ENCODE peak calls at places on chromosomes 13 and 19, in eight cellular contexts. X is cardiac fibroblast, H is cardiac muscle cell, Q is psoas muscle, T is mammary epithelial cell, O is AG04450, I is lower leg skin, J is tibial nerve. Z is an unnamed sample.

GRCh38 chr13:112775791-112776279 is 86.0 kb downstream of the ATP11A start:
- DNase-seq in X (no peak), O (no peak), H (no peak), T (no peak), I (no peak), J (no peak), Q (no peak), Z (no peak)

GRCh38 chr13:89763011-89763410 is 1584.5 kb upstream of the MIR17HG start:
- DNase-seq in Q (no peak), J (no peak), H (no peak), X (no peak), I (no peak), O (no peak), T (peak), Z (no peak)

GRCh38 chr19:1467512-1468273 is 11.3 kb downstream of the C19orf25 start:
- DNase-seq in O (no peak), Q (peak), J (no peak), I (no peak), H (no peak), T (no peak), X (no peak), Z (no peak)

GRCh38 chr19:22622020-22622419 is 12.1 kb upstream of the ZNF492 start:
- DNase-seq in X (no peak), T (no peak), I (no peak), Q (no peak), O (no peak), J (no peak), H (no peak), Z (no peak)

GRCh38 chr13:95950103-95950502 is 103.1 kb downstream of the UGGT2 start:
- DNase-seq in T (no peak), H (no peak), I (no peak), Q (no peak), X (no peak), O (no peak), J (no peak), Z (no peak)

GRCh38 chr13:109707044-109707794 is 79.2 kb downstream of the IRS2 start:
- DNase-seq in I (no peak), O (no peak), J (no peak), Q (no peak), H (no peak), T (no peak), X (no peak), Z (no peak)

GRCh38 chr19:42176990-42177685 is 40.3 kb downstream of the DEDD2 start:
- DNase-seq in Q (peak), J (peak), T (peak), X (peak), I (no peak), H (peak), O (peak), Z (peak)

GRCh38 chr13:113632706-113633484 is 25.1 kb downstream of the ATP4B start:
- DNase-seq in Q (peak), X (no peak), O (no peak), I (no peak), J (no peak), H (no peak), T (no peak), Z (no peak)

GRCh38 chr13:110625771-110626321 is 10.5 kb downstream of the NAXD start:
- DNase-seq in H (no peak), X (no peak), I (no peak), Q (no peak), J (no peak), T (no peak), O (no peak), Z (no peak)

GRCh38 chr13:98773053-98773452 is 20.6 kb upstream of the SLC15A1 start:
- DNase-seq in T (no peak), J (no peak), X (no peak), H (no peak), I (no peak), O (no peak), Q (no peak), Z (no peak)

GRCh38 chr19:13163609-13164364 is 13.6 kb downstream of the IER2 start:
- DNase-seq in H (peak), I (peak), X (peak), T (peak), O (peak), J (peak), Q (peak), Z (peak)

GRCh38 chr13:100597253-100597652 is 8.7 kb upstream of the GGACT start:
- DNase-seq in O (no peak), X (no peak), H (no peak), I (no peak), T (no peak), Q (no peak), J (no peak), Z (no peak)

GRCh38 chr19:7636691-7637373 is at the start of gene STXBP2:
- DNase-seq in X (peak), J (peak), I (peak), H (peak), T (peak), Q (peak), O (no peak), Z (no peak)

GRCh38 chr19:10230155-10230903 is 802 bp downstream of the S1PR2 start:
- DNase-seq in X (peak), O (no peak), Q (peak), T (no peak), H (peak), J (peak), I (peak), Z (peak)

GRCh38 chr13:26831336-26831908 is 70.8 kb upstream of the GPR12 start:
- DNase-seq in J (no peak), T (no peak), Q (no peak), X (no peak), I (no peak), H (no peak), O (no peak), Z (no peak)

GRCh38 chr19:30237146-30237545 is 135.0 kb upstream of the ZNF536 start:
- DNase-seq in T (no peak), J (no peak), H (no peak), I (no peak), Q (no peak), O (no peak), X (no peak), Z (no peak)

GRCh38 chr19:30233375-30233774 is 138.8 kb upstream of the ZNF536 start:
- DNase-seq in I (no peak), T (no peak), X (no peak), J (no peak), H (no peak), O (no peak), Q (no peak), Z (no peak)

GRCh38 chr19:30236587-30236986 is 135.6 kb upstream of the ZNF536 start:
- DNase-seq in T (no peak), O (no peak), H (no peak), J (no peak), X (no peak), I (no peak), Q (no peak), Z (no peak)

GRCh38 chr19:30231408-30232318 is 140.5 kb upstream of the ZNF536 start:
- DNase-seq in H (no peak), J (no peak), T (no peak), I (no peak), Q (no peak), X (no peak), O (no peak), Z (no peak)

GRCh38 chr19:30236006-30236405 is 136.2 kb upstream of the ZNF536 start:
- DNase-seq in H (no peak), J (no peak), Q (no peak), I (no peak), O (no peak), T (no peak), X (no peak), Z (no peak)
- H3K4me3 ChIP-seq in H (no peak), J (peak), Q (no peak), I (no peak), O (no peak), T (no peak), X (no peak), Z (no peak)

GRCh38 chr19:41166888-41167804 is 25.9 kb upstream of the CYP2S1 start:
- DNase-seq in I (no peak), Q (no peak), T (no peak), O (no peak), J (no peak), X (no peak), H (no peak), Z (no peak)

GRCh38 chr19:41159861-41160260 is 33.2 kb upstream of the CYP2S1 start:
- DNase-seq in J (no peak), H (peak), O (no peak), X (no peak), T (no peak), Q (no peak), I (no peak), Z (peak)

GRCh38 chr19:41156207-41156606 is 36.8 kb upstream of the CYP2S1 start:
- DNase-seq in J (no peak), I (no peak), T (no peak), Q (no peak), O (no peak), X (no peak), H (no peak), Z (peak)

DNA sequence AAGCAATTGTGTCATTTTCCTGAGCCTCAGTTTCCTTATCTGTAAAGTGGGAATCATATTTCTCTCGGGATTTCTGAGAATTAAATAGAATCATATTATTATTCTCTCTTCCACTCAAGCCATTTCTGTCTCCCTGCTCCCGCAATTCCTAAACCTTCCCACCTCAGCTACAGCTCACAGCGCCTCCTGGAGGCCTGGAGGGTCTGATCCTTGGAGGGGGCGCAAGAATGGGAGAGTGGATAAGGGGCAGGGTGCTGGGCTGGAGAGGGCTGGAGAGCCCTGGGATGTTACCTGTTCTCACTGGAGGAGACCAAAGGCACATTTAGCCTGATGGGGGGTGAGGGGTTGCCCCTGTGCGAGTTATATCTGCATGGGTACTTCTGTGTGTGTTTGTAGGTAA is 31.1 kb upstream of the CYP2S1 start:
- DNase-seq in H (no peak), O (no peak), Q (no peak), T (no peak), J (no peak), X (no peak), I (no peak), Z (no peak)
- TF ChIP-seq CTCF in H (peak), O (no peak), Q (no peak), T (no peak), J (no peak), X (no peak), I (no peak), Z (no peak)

GRCh38 chr19:11539495-11540365 is 1.1 kb downstream of the CNN1 start:
- DNase-seq in I (no peak), T (no peak), Q (no peak), X (no peak), H (peak), J (no peak), O (no peak), Z (no peak)
- H3K4me3 ChIP-seq in I (no peak), T (no peak), Q (peak), X (peak), H (peak), J (no peak), O (peak), Z (no peak)

DNA sequence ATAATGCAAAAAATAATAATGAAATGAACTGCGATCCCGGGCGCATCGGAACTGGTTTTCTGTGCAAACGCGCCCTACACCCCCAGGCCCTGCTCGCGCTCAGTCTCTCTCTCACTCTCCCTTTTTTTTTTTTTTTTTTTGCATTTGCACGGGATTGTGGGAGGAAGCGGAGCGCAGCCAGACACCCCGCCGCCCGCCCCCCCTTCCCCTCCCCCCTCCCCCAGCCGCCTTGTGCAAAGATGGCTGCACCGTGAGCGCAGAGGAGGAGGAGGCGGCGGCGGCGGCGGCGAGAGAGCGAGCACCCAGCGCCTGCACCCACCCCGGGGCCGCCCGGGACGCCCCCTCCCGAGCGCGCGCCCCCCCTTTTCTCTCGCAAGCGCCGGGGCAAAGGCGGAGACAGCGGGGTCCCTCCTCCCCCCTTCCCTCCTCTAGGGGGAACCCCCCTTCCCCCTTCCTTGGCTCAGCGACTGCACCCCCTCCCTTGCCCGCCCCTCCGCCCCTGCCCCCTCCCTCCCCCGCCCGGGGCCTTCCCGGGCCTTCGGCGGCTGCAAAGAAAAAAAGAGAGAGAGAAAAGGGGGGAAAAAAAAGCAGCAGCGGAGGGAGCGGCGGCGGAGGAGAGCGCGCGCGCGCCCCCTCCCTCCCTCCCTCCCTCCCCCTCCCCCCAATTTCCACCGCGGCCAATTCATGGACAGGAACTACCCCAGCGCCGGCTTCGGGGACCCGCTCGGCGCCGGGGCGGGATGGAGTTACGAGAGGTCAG is at the start of gene PRR12:
- DNase-seq in X (peak), Q (peak), O (peak), T (peak), H (peak), I (no peak), J (no peak), Z (peak)
- TF ChIP-seq CTCF in X (no peak), Q (no peak), O (no peak), T (no peak), H (no peak), I (no peak), J (no peak), Z (no peak)

GRCh38 chr19:407501-408440 is 1.2 kb downstream of the C2CD4C start:
- DNase-seq in O (no peak), Q (peak), J (no peak), T (no peak), X (no peak), H (no peak), I (no peak), Z (no peak)
- H3K4me3 ChIP-seq in O (no peak), Q (peak), J (no peak), T (no peak), X (no peak), H (no peak), I (no peak), Z (no peak)

GRCh38 chr13:52743988-52744387 is 4.4 kb upstream of the CNMD start:
- DNase-seq in H (no peak), T (no peak), Q (no peak), O (no peak), X (no peak), J (no peak), I (no peak), Z (no peak)
- TF ChIP-seq CTCF in H (no peak), T (no peak), Q (no peak), O (no peak), X (no peak), J (no peak), I (no peak), Z (no peak)

GRCh38 chr19:15900504-15900903 is 2.6 kb upstream of the CYP4F2 start:
- DNase-seq in I (no peak), H (no peak), X (no peak), O (no peak), T (no peak), J (no peak), Q (no peak), Z (no peak)
- H3K4me3 ChIP-seq in I (no peak), H (no peak), X (no peak), O (no peak), T (no peak), J (no peak), Q (no peak), Z (no peak)

DNA sequence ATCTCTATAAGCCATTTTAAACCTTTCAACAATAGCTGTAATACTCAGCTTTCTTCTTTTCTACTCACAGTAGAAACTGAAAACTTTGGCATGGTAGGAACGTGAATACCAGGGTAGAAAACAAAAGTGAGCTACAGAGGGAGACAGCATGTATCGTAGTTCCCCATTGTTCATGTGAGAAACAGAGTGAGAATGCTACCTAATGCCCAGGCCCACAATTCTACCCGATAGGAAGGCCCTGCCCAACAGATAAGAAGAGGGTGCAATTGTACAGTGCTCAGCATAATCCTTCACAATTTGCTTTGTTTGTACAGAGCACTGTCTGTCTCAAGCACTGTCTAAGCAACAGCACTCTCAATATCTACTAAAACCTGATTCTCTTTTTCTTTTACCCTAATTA is 322.4 kb downstream of the EFNB2 start:
- DNase-seq in O (no peak), I (no peak), Q (no peak), H (no peak), X (no peak), J (no peak), T (no peak), Z (no peak)
- TF ChIP-seq CTCF in O (no peak), I (no peak), Q (no peak), H (no peak), X (no peak), J (no peak), T (no peak), Z (no peak)

GRCh38 chr19:40550951-40551350 is 25.7 kb upstream of the SHKBP1 start:
- DNase-seq in H (no peak), X (no peak), O (no peak), I (no peak), Q (no peak), T (no peak), J (no peak), Z (no peak)

GRCh38 chr19:40552848-40553247 is 23.8 kb upstream of the SHKBP1 start:
- DNase-seq in I (no peak), T (no peak), H (no peak), X (no peak), O (no peak), Q (no peak), J (no peak), Z (no peak)

GRCh38 chr19:40553885-40554857 is 22.5 kb upstream of the SHKBP1 start:
- DNase-seq in Q (no peak), I (no peak), X (no peak), H (no peak), T (peak), J (no peak), O (no peak), Z (no peak)

GRCh38 chr19:40549007-40549708 is 27.5 kb upstream of the SHKBP1 start:
- DNase-seq in I (no peak), O (peak), J (peak), T (peak), H (peak), Q (peak), X (peak), Z (peak)
- H3K4me3 ChIP-seq in I (no peak), O (no peak), J (no peak), T (no peak), H (no peak), Q (no peak), X (no peak), Z (no peak)

Z was measured in fibroblast of the aortic adventitia.